ENCODE peak calls at places on chromosomes 16 and 17, in six cellular contexts. P, W, O, A, T and Z are unnamed samples. For H3K27me3, the result is how much of the 10 kb centered on the place peaks cover.

GRCh38 chr17:81842725-81843504 is 8.1 kb upstream of the PPP1R27 start:
- DNase-seq in P (peak), W (no peak), O (no peak), A (no peak), T (no peak), Z (no peak)

GRCh38 chr16:12201216-12201615 is 224.7 kb downstream of the SNX29 start:
- DNase-seq in P (no peak), W (no peak), O (no peak), A (no peak), T (no peak), Z (no peak)

GRCh38 chr17:80792373-80792781 is 199.3 kb upstream of the CHMP6 start:
- DNase-seq in P (peak), W (no peak), O (peak), A (no peak), T (no peak), Z (no peak)

GRCh38 chr16:30054451-30054850 is 11.1 kb upstream of the ALDOA start:
- DNase-seq in P (no peak), W (no peak), O (no peak), A (no peak), T (no peak), Z (no peak)

GRCh38 chr16:88430524-88431446 is 22.3 kb upstream of the ZFPM1 start:
- DNase-seq in P (peak), W (peak), O (no peak), A (no peak), T (no peak), Z (no peak)

GRCh38 chr16:86809458-86809955 is 231.2 kb downstream of the FOXL1 start:
- DNase-seq in P (peak), W (no peak), O (no peak), A (no peak), T (no peak), Z (no peak)

GRCh38 chr17:7502171-7502847 is 18.1 kb downstream of the POLR2A start:
- DNase-seq in P (no peak), W (no peak), O (no peak), A (no peak), T (no peak), Z (no peak)

GRCh38 chr16:8665529-8665928 is 8.9 kb upstream of the ABAT start:
- DNase-seq in P (no peak), W (no peak), O (no peak), A (no peak), T (no peak), Z (no peak)

GRCh38 chr16:50035468-50035992 is 10.5 kb downstream of the CNEP1R1 start:
- DNase-seq in P (no peak), W (no peak), O (no peak), A (peak), T (peak), Z (no peak)

GRCh38 chr17:4974064-4974670 is 6.5 kb upstream of the SPAG7 start:
- DNase-seq in P (no peak), W (no peak), O (no peak), A (no peak), T (no peak), Z (no peak)

GRCh38 chr17:50634123-50634914 is at the start of gene ABCC3:
- DNase-seq in P (peak), W (no peak), O (peak), A (peak), T (peak), Z (no peak)

GRCh38 chr17:64998436-64999190 is 57.9 kb downstream of the GNA13 start:
- DNase-seq in P (no peak), W (no peak), O (no peak), A (no peak), T (no peak), Z (no peak)

GRCh38 chr17:5027921-5028320 is 7.3 kb downstream of the SLC52A1 start:
- DNase-seq in P (no peak), W (no peak), O (no peak), A (no peak), T (no peak), Z (no peak)

GRCh38 chr17:83128306-83129240 is 49.2 kb downstream of the METRNL start:
- DNase-seq in P (no peak), W (no peak), O (peak), A (no peak), T (no peak), Z (no peak)

GRCh38 chr16:51665599-51665998 is 514.5 kb upstream of the SALL1 start:
- DNase-seq in P (no peak), W (no peak), O (no peak), A (no peak), T (no peak), Z (no peak)

GRCh38 chr17:1241904-1242303 is 28.3 kb upstream of the BHLHA9 start:
- DNase-seq in P (peak), W (no peak), O (no peak), A (no peak), T (no peak), Z (no peak)

GRCh38 chr17:42317256-42317966 is 29.1 kb downstream of the STAT5A start:
- DNase-seq in P (no peak), W (no peak), O (no peak), A (no peak), T (no peak), Z (no peak)

GRCh38 chr17:27984404-27984803 is 58.1 kb upstream of the NLK start:
- DNase-seq in P (no peak), W (no peak), O (no peak), A (no peak), T (no peak), Z (no peak)

GRCh38 chr16:57627184-57627871 is 1.1 kb upstream of the ADGRG1 start:
- DNase-seq in P (peak), W (no peak), O (no peak), A (no peak), T (peak), Z (no peak)

GRCh38 chr16:76518791-76519190 is 241.6 kb downstream of the CNTNAP4 start:
- DNase-seq in P (no peak), W (no peak), O (no peak), A (no peak), T (no peak), Z (no peak)

GRCh38 chr17:80886641-80887573 is 104.7 kb upstream of the CHMP6 start:
- DNase-seq in P (no peak), W (no peak), O (no peak), A (no peak), T (no peak), Z (no peak)

GRCh38 chr17:52995127-52995526 is 827.6 kb upstream of the KIF2B start:
- DNase-seq in P (no peak), W (no peak), O (no peak), A (no peak), T (no peak), Z (no peak)

GRCh38 chr16:81394966-81395655 is 49.5 kb upstream of the CMIP start:
- DNase-seq in P (peak), W (no peak), O (no peak), A (no peak), T (no peak), Z (no peak)

GRCh38 chr16:76634847-76635697 is 357.9 kb downstream of the CNTNAP4 start:
- DNase-seq in P (peak), W (no peak), O (peak), A (no peak), T (no peak), Z (no peak)

GRCh38 chr16:54942353-54942943 is 11.8 kb downstream of the IRX5 start:
- DNase-seq in P (no peak), W (no peak), O (no peak), A (no peak), T (no peak), Z (no peak)

GRCh38 chr16:72050769-72051464 is 3.4 kb upstream of the HP start:
- DNase-seq in P (peak), W (no peak), O (no peak), A (no peak), T (no peak), Z (no peak)

GRCh38 chr16:80667925-80668324 is 127.1 kb downstream of the DYNLRB2 start:
- DNase-seq in P (no peak), W (no peak), O (no peak), A (no peak), T (no peak), Z (no peak)

GRCh38 chr16:58317608-58318152 is 22.9 kb upstream of the PRSS54 start:
- DNase-seq in P (no peak), W (no peak), O (no peak), A (no peak), T (no peak), Z (no peak)

GRCh38 chr17:75872434-75873351 is 5.7 kb downstream of the TRIM47 start:
- DNase-seq in P (peak), W (peak), O (peak), A (peak), T (peak), Z (no peak)

GRCh38 chr17:45667591-45668171 is 116.4 kb upstream of the CRHR1 start:
- DNase-seq in P (no peak), W (no peak), O (no peak), A (no peak), T (no peak), Z (no peak)
- H3K27me3 ChIP-seq in P (under half), W (under half), O (under half), A (under half), T (half or more), Z (under half)

GRCh38 chr16:73054732-73055481 is 7.0 kb upstream of the ZFHX3 start:
- DNase-seq in P (peak), W (no peak), O (no peak), A (no peak), T (peak), Z (no peak)

GRCh38 chr16:73058221-73058615 is 10.3 kb upstream of the ZFHX3 start:
- DNase-seq in P (peak), W (no peak), O (peak), A (no peak), T (no peak), Z (no peak)

GRCh38 chr16:73057369-73058210 is 9.7 kb upstream of the ZFHX3 start:
- DNase-seq in P (peak), W (no peak), O (peak), A (no peak), T (no peak), Z (no peak)

GRCh38 chr16:73056911-73057310 is 9.0 kb upstream of the ZFHX3 start:
- DNase-seq in P (peak), W (no peak), O (no peak), A (no peak), T (no peak), Z (no peak)

DNA sequence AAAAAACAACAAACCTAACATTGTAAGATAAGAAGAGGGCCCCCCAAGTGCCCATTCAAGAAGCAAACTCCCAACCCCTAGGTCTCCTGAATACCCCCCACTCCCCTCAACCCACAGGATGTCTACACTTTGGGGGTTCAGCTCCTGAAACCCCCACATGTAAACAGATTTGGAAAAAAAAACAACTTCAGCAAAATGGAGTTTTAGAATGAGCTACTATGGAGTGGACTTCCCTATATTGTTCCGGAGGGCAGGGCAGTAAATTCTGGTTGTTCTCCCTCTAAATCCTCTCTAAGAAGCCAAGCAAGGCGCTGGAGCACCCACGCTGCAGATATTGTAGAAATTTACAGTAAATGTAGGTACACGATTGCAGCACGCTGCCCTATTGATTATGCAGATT is 8.5 kb upstream of the ZFHX3 start:
- DNase-seq in P (peak), W (no peak), O (no peak), A (no peak), T (no peak), Z (no peak)
- H3K27ac ChIP-seq in P (no peak), W (no peak), O (peak), A (peak), T (peak), Z (peak)

DNA sequence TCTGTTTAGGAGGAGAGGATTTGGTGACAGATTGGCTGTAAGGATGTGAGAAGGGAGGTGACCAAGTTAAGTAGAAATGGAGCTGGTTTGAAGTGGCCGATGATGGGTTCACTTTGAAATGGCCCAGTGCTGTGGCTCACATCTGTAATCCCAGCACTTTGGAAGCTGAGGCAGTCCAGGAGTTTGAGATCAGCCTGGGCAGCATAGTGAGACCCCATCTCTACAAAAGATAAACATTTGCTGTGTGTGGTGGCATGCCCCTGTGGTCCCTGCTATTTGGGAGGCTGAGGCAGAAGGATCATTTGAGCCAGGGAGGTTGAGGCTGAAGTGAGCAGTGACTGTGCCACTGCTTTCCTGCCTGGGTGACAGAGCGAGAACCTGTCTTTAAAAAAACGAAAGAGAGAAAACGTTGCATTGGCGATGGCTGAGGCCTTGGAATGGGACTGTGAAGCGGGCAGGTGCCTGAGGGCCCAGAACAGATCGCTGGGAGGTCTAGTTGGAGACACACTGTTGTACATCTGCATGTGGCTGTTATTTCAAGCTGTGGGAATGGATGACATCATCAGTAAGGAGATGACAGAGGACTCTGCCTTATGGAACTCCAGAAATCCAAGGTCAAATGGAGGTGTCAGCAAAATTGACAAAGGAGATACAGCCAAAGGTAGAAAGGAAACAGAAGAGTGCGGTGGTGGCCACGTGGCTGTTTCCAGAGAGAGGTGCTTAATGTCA is 5.5 kb downstream of the COG1 start:
- DNase-seq in P (no peak), W (no peak), O (no peak), A (no peak), T (no peak), Z (no peak)
- H3K4me3 ChIP-seq in P (no peak), W (no peak), O (no peak), A (no peak), T (no peak), Z (no peak)

GRCh38 chr17:35560703-35561102 is at the start of gene SLFN14:
- DNase-seq in P (no peak), W (no peak), O (no peak), A (no peak), T (no peak), Z (no peak)
- H3K27me3 ChIP-seq in P (under half), W (under half), O (under half), A (under half), T (under half), Z (under half)

GRCh38 chr17:40330850-40331470 is 22.0 kb downstream of the RARA start:
- DNase-seq in P (no peak), W (no peak), O (no peak), A (no peak), T (no peak), Z (no peak)
- H3K27ac ChIP-seq in P (peak), W (no peak), O (peak), A (peak), T (no peak), Z (no peak)

GRCh38 chr17:59846391-59847165 is 46.2 kb downstream of the TUBD1 start:
- DNase-seq in P (peak), W (no peak), O (peak), A (peak), T (peak), Z (no peak)

GRCh38 chr17:59842901-59843652 is 49.7 kb downstream of the TUBD1 start:
- DNase-seq in P (peak), W (no peak), O (peak), A (peak), T (peak), Z (no peak)

GRCh38 chr17:59844884-59845594 is 47.7 kb downstream of the TUBD1 start:
- DNase-seq in P (peak), W (no peak), O (no peak), A (no peak), T (no peak), Z (no peak)

GRCh38 chr17:59848385-59848668 is 44.4 kb downstream of the TUBD1 start:
- DNase-seq in P (no peak), W (no peak), O (no peak), A (peak), T (no peak), Z (no peak)

GRCh38 chr17:59845595-59846390 is 47.0 kb downstream of the TUBD1 start:
- DNase-seq in P (peak), W (no peak), O (no peak), A (peak), T (peak), Z (no peak)
- H3K4me3 ChIP-seq in P (no peak), W (no peak), O (no peak), A (no peak), T (peak), Z (no peak)